ENCODE peak calls at places on chromosomes 4 and X, in four cellular contexts. One of them, this sample, is unnamed.

GRCh38 chr4:73822812-73823480 is 13.5 kb upstream of the CXCL6 start:
- DNase-seq in K562: no peak
- DNase-seq in stomach: no peak
- DNase-seq in suprapubic skin: no peak
- DNase-seq in this sample: no peak

GRCh38 chrX:49041683-49042529 is 1.3 kb downstream of the TFE3 start:
- DNase-seq in stomach: no peak
- DNase-seq in suprapubic skin: no peak
- DNase-seq in K562: peak
- DNase-seq in this sample: no peak

GRCh38 chr4:40227284-40227683 is 30.5 kb downstream of the RHOH start:
- DNase-seq in suprapubic skin: no peak
- DNase-seq in stomach: no peak
- DNase-seq in K562: no peak
- DNase-seq in this sample: no peak

GRCh38 chrX:155577682-155578081 is 35.1 kb downstream of the TMLHE start:
- DNase-seq in suprapubic skin: no peak
- DNase-seq in K562: no peak
- DNase-seq in stomach: no peak
- DNase-seq in this sample: no peak

GRCh38 chr4:80454561-80454960 is 119.0 kb downstream of the CFAP299 start:
- DNase-seq in suprapubic skin: no peak
- DNase-seq in K562: no peak
- DNase-seq in stomach: no peak
- DNase-seq in this sample: no peak

GRCh38 chrX:5337160-5337559 is 891.5 kb downstream of the NLGN4X start:
- DNase-seq in K562: no peak
- DNase-seq in stomach: no peak
- DNase-seq in suprapubic skin: no peak
- DNase-seq in this sample: no peak

GRCh38 chrX:17435476-17435875 is 60.5 kb downstream of the NHS start:
- DNase-seq in stomach: no peak
- DNase-seq in K562: no peak
- DNase-seq in suprapubic skin: no peak
- DNase-seq in this sample: peak

GRCh38 chrX:20664774-20665173 is 398.1 kb upstream of the RPS6KA3 start:
- DNase-seq in stomach: no peak
- DNase-seq in K562: no peak
- DNase-seq in suprapubic skin: no peak
- DNase-seq in this sample: no peak

GRCh38 chrX:95382799-95383198 is 1301.8 kb upstream of the DIAPH2 start:
- DNase-seq in suprapubic skin: no peak
- DNase-seq in stomach: no peak
- DNase-seq in K562: no peak
- DNase-seq in this sample: no peak

GRCh38 chr4:143587703-143588102 is 74.2 kb downstream of the SMARCA5 start:
- DNase-seq in suprapubic skin: no peak
- DNase-seq in stomach: no peak
- DNase-seq in K562: peak
- DNase-seq in this sample: no peak

GRCh38 chr4:40875507-40876150 is 125.9 kb downstream of the NSUN7 start:
- DNase-seq in suprapubic skin: no peak
- DNase-seq in K562: no peak
- DNase-seq in stomach: no peak
- DNase-seq in this sample: no peak

GRCh38 chr4:129550281-129550785 is 454.4 kb downstream of the C4orf33 start:
- DNase-seq in K562: no peak
- DNase-seq in suprapubic skin: no peak
- DNase-seq in stomach: no peak
- DNase-seq in this sample: no peak

GRCh38 chr4:55409468-55410171 is 13.9 kb downstream of the TMEM165 start:
- DNase-seq in stomach: no peak
- DNase-seq in suprapubic skin: no peak
- DNase-seq in K562: peak
- DNase-seq in this sample: no peak

GRCh38 chr4:56261027-56261426 is 126.3 kb downstream of the AASDH start:
- DNase-seq in K562: no peak
- DNase-seq in stomach: no peak
- DNase-seq in suprapubic skin: no peak
- DNase-seq in this sample: no peak

GRCh38 chrX:40414335-40414734 is 166.4 kb upstream of the ATP6AP2 start:
- DNase-seq in K562: no peak
- DNase-seq in stomach: no peak
- DNase-seq in suprapubic skin: no peak
- DNase-seq in this sample: no peak

GRCh38 chr4:26590639-26591038 is 6.8 kb downstream of the TBC1D19 start:
- DNase-seq in suprapubic skin: no peak
- DNase-seq in K562: no peak
- DNase-seq in stomach: no peak
- DNase-seq in this sample: no peak

GRCh38 chr4:17218801-17219200 is 293.1 kb downstream of the QDPR start:
- DNase-seq in K562: no peak
- DNase-seq in stomach: no peak
- DNase-seq in suprapubic skin: no peak
- DNase-seq in this sample: no peak

GRCh38 chr4:137125011-137125410 is 407.3 kb downstream of the PCDH18 start:
- DNase-seq in K562: no peak
- DNase-seq in stomach: no peak
- DNase-seq in suprapubic skin: no peak
- DNase-seq in this sample: no peak

DNA sequence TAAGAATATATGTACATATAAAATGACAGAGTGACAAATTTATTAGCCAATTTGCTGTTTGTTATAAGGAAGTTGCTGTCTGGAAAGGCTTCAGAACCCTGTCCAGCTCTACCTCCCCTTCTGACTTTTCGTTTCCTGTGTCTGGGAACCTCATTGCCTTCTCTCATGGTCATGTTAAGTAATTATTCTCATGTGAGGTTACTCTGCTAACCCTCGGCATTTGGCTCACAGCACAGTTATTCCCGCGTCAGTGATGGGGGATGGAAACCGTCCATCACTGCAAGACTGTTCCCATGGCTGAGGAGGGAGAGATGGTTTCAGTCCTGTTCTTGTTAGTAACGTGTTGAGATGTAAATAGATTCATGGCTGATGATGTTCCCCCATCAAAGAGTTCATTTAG is 11.9 kb downstream of the EDNRA start:
- DNase-seq in K562: no peak
- DNase-seq in stomach: no peak
- DNase-seq in suprapubic skin: no peak
- DNase-seq in this sample: no peak
- H3K4me3 ChIP-seq in K562: no peak
- H3K4me3 ChIP-seq in stomach: no peak
- H3K4me3 ChIP-seq in suprapubic skin: no peak
- H3K4me3 ChIP-seq in this sample: no peak

GRCh38 chrX:86047174-86047991 is at the start of gene CHM:
- DNase-seq in suprapubic skin: peak
- DNase-seq in K562: peak
- DNase-seq in stomach: peak
- DNase-seq in this sample: peak
- TF ChIP-seq EP300 in suprapubic skin: no peak
- TF ChIP-seq EP300 in K562: peak
- TF ChIP-seq EP300 in stomach: no peak
- TF ChIP-seq EP300 in this sample: no peak

GRCh38 chrX:86039625-86040568 is 7.5 kb downstream of the CHM start:
- DNase-seq in suprapubic skin: no peak
- DNase-seq in stomach: no peak
- DNase-seq in K562: no peak
- DNase-seq in this sample: no peak
- H3K4me3 ChIP-seq in suprapubic skin: no peak
- H3K4me3 ChIP-seq in stomach: no peak
- H3K4me3 ChIP-seq in K562: no peak
- H3K4me3 ChIP-seq in this sample: no peak

GRCh38 chrX:113157496-113157895 is 316.9 kb upstream of the AMOT start:
- DNase-seq in suprapubic skin: no peak
- DNase-seq in K562: peak
- DNase-seq in stomach: no peak
- DNase-seq in this sample: no peak
- TF ChIP-seq EP300 in suprapubic skin: no peak
- TF ChIP-seq EP300 in K562: no peak
- TF ChIP-seq EP300 in stomach: no peak
- TF ChIP-seq EP300 in this sample: no peak

DNA sequence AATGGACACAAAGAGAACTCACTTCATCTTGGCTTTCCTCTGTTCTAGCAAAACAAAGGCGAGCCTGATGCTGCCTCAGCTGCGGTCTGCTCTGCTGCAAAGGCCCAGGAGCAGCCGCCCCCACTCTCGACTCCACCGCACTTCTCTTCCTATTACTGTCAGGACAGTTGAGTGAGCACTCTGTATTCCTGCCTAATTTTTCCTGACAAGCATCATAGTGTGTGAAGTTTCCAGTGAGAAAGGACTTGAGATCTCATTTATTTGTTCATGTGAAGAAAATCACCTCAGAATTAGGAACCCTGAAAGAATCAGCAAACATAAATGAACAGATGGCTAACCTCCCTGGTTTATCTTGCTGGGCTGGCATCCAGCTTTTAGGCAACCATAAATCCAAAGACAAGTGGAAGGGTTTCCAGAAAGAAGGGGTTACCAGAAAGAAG is 15.6 kb downstream of the SCARB2 start:
- DNase-seq in K562: peak
- DNase-seq in stomach: no peak
- DNase-seq in suprapubic skin: no peak
- DNase-seq in this sample: peak
- H3K4me3 ChIP-seq in K562: no peak
- H3K4me3 ChIP-seq in stomach: no peak
- H3K4me3 ChIP-seq in suprapubic skin: no peak
- H3K4me3 ChIP-seq in this sample: peak

GRCh38 chr4:86593726-86594558 is at the start of gene PTPN13:
- DNase-seq in suprapubic skin: peak
- DNase-seq in stomach: peak
- DNase-seq in K562: peak
- DNase-seq in this sample: peak
- TF ChIP-seq EP300 in suprapubic skin: no peak
- TF ChIP-seq EP300 in stomach: no peak
- TF ChIP-seq EP300 in K562: no peak
- TF ChIP-seq EP300 in this sample: no peak